ENCODE peak calls at places on chromosomes 12 and 14, in five cellular contexts. V is NCI-H1092, Z is NCI-H774, E is SK-MEL-5, U is NCI-H1436. A is an unnamed sample.

GRCh38 chr12:129594098-129594497 is 309.7 kb downstream of the TMEM132D start:
- DNase-seq in V (no peak), Z (no peak), E (no peak), U (no peak), A (no peak)

GRCh38 chr12:82383930-82384513 is 25.7 kb downstream of the METTL25 start:
- DNase-seq in V (no peak), Z (no peak), E (peak; percentile 53), U (peak; percentile 3), A (peak; percentile 22)

GRCh38 chr12:132904718-132905328 is 17.4 kb upstream of the CHFR start:
- DNase-seq in V (peak; percentile 6), Z (no peak), E (peak; percentile 40), U (no peak), A (no peak)

GRCh38 chr12:59131462-59131861 is 211.2 kb upstream of the LRIG3 start:
- DNase-seq in V (no peak), Z (no peak), E (no peak), U (no peak), A (no peak)

GRCh38 chr12:10069099-10069498 is 29.7 kb downstream of the CLEC1A start:
- DNase-seq in V (no peak), Z (no peak), E (no peak), U (no peak), A (no peak)

GRCh38 chr12:3225796-3226180 is 148.6 kb downstream of the TSPAN9 start:
- DNase-seq in V (no peak), Z (no peak), E (no peak), U (no peak), A (no peak)

GRCh38 chr12:71799105-71799504 is 40.5 kb upstream of the TBC1D15 start:
- DNase-seq in V (no peak), Z (no peak), E (no peak), U (no peak), A (no peak)

GRCh38 chr12:26090853-26091510 is 33.9 kb downstream of the BHLHE41 start:
- DNase-seq in V (no peak), Z (no peak), E (no peak), U (no peak), A (no peak)

GRCh38 chr14:95906591-95906990 is 30.0 kb downstream of the TUNAR start:
- DNase-seq in V (no peak), Z (no peak), E (no peak), U (no peak), A (no peak)

GRCh38 chr12:54292931-54293241 is 7.9 kb downstream of the NFE2 start:
- DNase-seq in V (no peak), Z (no peak), E (no peak), U (no peak), A (no peak)

GRCh38 chr14:90275820-90276219 is 19.5 kb downstream of the PSMC1 start:
- DNase-seq in V (no peak), Z (no peak), E (no peak), U (no peak), A (no peak)

GRCh38 chr12:3365416-3366385 is 125.3 kb upstream of the PRMT8 start:
- DNase-seq in V (peak; percentile 21), Z (peak; percentile 75), E (no peak), U (no peak), A (no peak)

GRCh38 chr14:67798731-67799130 is 17.7 kb downstream of the ZFYVE26 start:
- DNase-seq in V (no peak), Z (no peak), E (no peak), U (no peak), A (no peak)

GRCh38 chr12:103399986-103400385 is 95.8 kb downstream of the C12orf42 start:
- DNase-seq in V (no peak), Z (no peak), E (no peak), U (no peak), A (no peak)

GRCh38 chr14:95722525-95723190 is 8.7 kb upstream of the TCL1A start:
- DNase-seq in V (no peak), Z (no peak), E (no peak), U (no peak), A (no peak)

GRCh38 chr14:104739546-104740516 is 13.1 kb upstream of the SIVA1 start:
- DNase-seq in V (no peak), Z (no peak), E (no peak), U (no peak), A (no peak)

GRCh38 chr14:58912287-58912686 is 274.5 kb downstream of the DACT1 start:
- DNase-seq in V (no peak), Z (no peak), E (no peak), U (no peak), A (no peak)

GRCh38 chr14:35789651-35790050 is 19.4 kb downstream of the RALGAPA1 start:
- DNase-seq in V (no peak), Z (no peak), E (no peak), U (no peak), A (no peak)

GRCh38 chr12:27361372-27361771 is 28.7 kb downstream of the BMAL2 start:
- DNase-seq in V (no peak), Z (no peak), E (no peak), U (no peak), A (no peak)

GRCh38 chr12:531951-532585 is 72.3 kb downstream of the B4GALNT3 start:
- DNase-seq in V (no peak), Z (no peak), E (no peak), U (no peak), A (no peak)

GRCh38 chr14:36510078-36510799 is 9.8 kb downstream of the NKX2-1 start:
- DNase-seq in V (peak; percentile 89), Z (peak; percentile 60), E (no peak), U (peak; percentile 52), A (no peak)

GRCh38 chr12:32821293-32822089 is 65.8 kb upstream of the YARS2 start:
- DNase-seq in V (no peak), Z (no peak), E (no peak), U (no peak), A (no peak)

GRCh38 chr14:68548194-68549056 is 244.4 kb downstream of the ZFP36L1 start:
- DNase-seq in V (peak; percentile 46), Z (no peak), E (peak; percentile 26), U (peak; percentile 35), A (no peak)

GRCh38 chr12:71135812-71136176 is 22.0 kb downstream of the TSPAN8 start:
- DNase-seq in V (no peak), Z (no peak), E (no peak), U (no peak), A (peak; percentile 56)

GRCh38 chr14:69666112-69666511 is 54.7 kb downstream of the SUSD6 start:
- DNase-seq in V (no peak), Z (no peak), E (no peak), U (no peak), A (no peak)

GRCh38 chr12:90449611-90450010 is 505.4 kb downstream of the CCER1 start:
- DNase-seq in V (no peak), Z (no peak), E (no peak), U (no peak), A (peak; percentile 57)

GRCh38 chr14:100714205-100714781 is 12.4 kb upstream of the DLK1 start:
- DNase-seq in V (peak; percentile 52), Z (no peak), E (no peak), U (peak; percentile 48), A (no peak)

GRCh38 chr12:32671930-32672785 is 6.9 kb upstream of the DNM1L start:
- DNase-seq in V (peak; percentile 77), Z (peak; percentile 81), E (peak; percentile 73), U (peak; percentile 45), A (peak; percentile 57)

GRCh38 chr12:51751657-51752056 is 96.9 kb downstream of the FIGNL2 start:
- DNase-seq in V (no peak), Z (no peak), E (no peak), U (no peak), A (no peak)

GRCh38 chr14:90569201-90569600 is 172.4 kb downstream of the CALM1 start:
- DNase-seq in V (no peak), Z (no peak), E (no peak), U (no peak), A (no peak)

GRCh38 chr14:70822706-70823185 is 13.4 kb upstream of the MAP3K9 start:
- DNase-seq in V (peak; percentile 17), Z (no peak), E (peak; percentile 13), U (peak; percentile 20), A (no peak)

GRCh38 chr12:91718326-91718725 is 427.3 kb downstream of the BTG1 start:
- DNase-seq in V (no peak), Z (no peak), E (no peak), U (no peak), A (peak; percentile 92)

GRCh38 chr12:79655036-79655435 is 35.7 kb downstream of the PAWR start:
- DNase-seq in V (no peak), Z (no peak), E (no peak), U (no peak), A (no peak)

GRCh38 chr14:72142328-72142727 is 210.1 kb downstream of the RGS6 start:
- DNase-seq in V (no peak), Z (no peak), E (no peak), U (no peak), A (no peak)

GRCh38 chr12:14841761-14842160 is 1.6 kb downstream of the ART4 start:
- DNase-seq in V (no peak), Z (no peak), E (no peak), U (no peak), A (no peak)

GRCh38 chr12:7131502-7131866 is 1.3 kb downstream of the CLSTN3 start:
- DNase-seq in V (no peak), Z (no peak), E (no peak), U (no peak), A (no peak)